ENCODE peak calls at places on chromosomes 3 and 15, in six cellular contexts. T is ELR; G is GM13976; A is activated naive CD4-positive, alpha-beta T cell treated with anti-CD3 and anti-CD28 coated beads, Interleukin-2, amount 10 ng/mL, durations not matched to agents 7 days and 5 days; U is C1 segment of cervical spinal cord; O is NCI-H1105. R is an unnamed sample.

GRCh38 chr3:113287111-113287817 is 75.9 kb downstream of the BOC start:
- DNase-seq in T (peak), G (peak), A (no peak), U (peak), O (no peak), R (no peak)

GRCh38 chr3:188139466-188139865 is 14.5 kb upstream of the LPP start:
- DNase-seq in T (no peak), G (no peak), A (no peak), U (no peak), O (no peak), R (no peak)

GRCh38 chr3:140344601-140345000 is 333.3 kb upstream of the TRIM42 start:
- DNase-seq in T (no peak), G (no peak), A (no peak), U (no peak), O (no peak), R (no peak)

GRCh38 chr15:31252386-31252785 is 74.2 kb upstream of the KLF13 start:
- DNase-seq in T (no peak), G (no peak), A (no peak), U (no peak), O (no peak), R (no peak)

GRCh38 chr15:63340878-63341277 is 40.8 kb downstream of the CA12 start:
- DNase-seq in T (peak), G (no peak), A (no peak), U (no peak), O (no peak), R (no peak)

GRCh38 chr3:55482496-55483195 is 4.5 kb downstream of the WNT5A start:
- DNase-seq in T (peak), G (no peak), A (no peak), U (no peak), O (no peak), R (no peak)

GRCh38 chr3:57164217-57164605 is 942 bp downstream of the IL17RD start:
- DNase-seq in T (peak), G (peak), A (no peak), U (no peak), O (no peak), R (no peak)

GRCh38 chr15:29003446-29004233 is 117.9 kb downstream of the APBA2 start:
- DNase-seq in T (no peak), G (no peak), A (no peak), U (no peak), O (no peak), R (no peak)

GRCh38 chr3:183233986-183234385 is 19.1 kb upstream of the B3GNT5 start:
- DNase-seq in T (no peak), G (no peak), A (no peak), U (no peak), O (no peak), R (no peak)

GRCh38 chr3:79354179-79354688 is 413.6 kb downstream of the ROBO1 start:
- DNase-seq in T (no peak), G (no peak), A (no peak), U (no peak), O (no peak), R (no peak)

GRCh38 chr15:39573844-39574243 is 7.0 kb upstream of the THBS1 start:
- DNase-seq in T (no peak), G (no peak), A (no peak), U (no peak), O (no peak), R (no peak)

GRCh38 chr3:64686446-64686908 is 1.3 kb downstream of the ADAMTS9 start:
- DNase-seq in T (peak), G (peak), A (no peak), U (no peak), O (no peak), R (peak)

GRCh38 chr3:42043116-42043796 is 47.9 kb upstream of the TRAK1 start:
- DNase-seq in T (peak), G (no peak), A (no peak), U (no peak), O (peak), R (no peak)